ENCODE peak calls at places on chromosomes 5 and 9, in five cellular contexts. V is MM.1S, T is fibroblast of the aortic adventitia, Y is NCI-H69, S is left lung. L is an unnamed sample.

GRCh38 chr5:164289526-164289925 is 784.1 kb downstream of the MAT2B start:
- DNase-seq in V (no peak), T (peak; percentile 35), Y (no peak), S (no peak), L (peak; percentile 3)

GRCh38 chr5:134142806-134143205 is 28.3 kb downstream of the TCF7 start:
- DNase-seq in V (no peak), T (no peak), Y (no peak), S (peak; percentile 24), L (no peak)

GRCh38 chr5:174446988-174447387 is 277.4 kb upstream of the MSX2 start:
- DNase-seq in V (no peak), T (no peak), Y (no peak), S (no peak), L (no peak)

GRCh38 chr5:81194633-81195333 is 38.3 kb upstream of the CKMT2 start:
- DNase-seq in V (peak; percentile 74), T (peak; percentile 78), Y (peak; percentile 87), S (peak; percentile 74), L (peak; percentile 87)

GRCh38 chr5:117235814-117236213 is 661.2 kb upstream of the SEMA6A start:
- DNase-seq in V (no peak), T (no peak), Y (no peak), S (no peak), L (peak; percentile 1)

GRCh38 chr5:88833371-88834107 is 49.4 kb downstream of the MEF2C start:
- DNase-seq in V (peak; percentile 52), T (peak; percentile 89), Y (peak; percentile 49), S (peak; percentile 55), L (peak; percentile 87)

GRCh38 chr9:87713278-87713989 is 12.5 kb upstream of the CTSL start:
- DNase-seq in V (no peak), T (peak; percentile 98), Y (no peak), S (peak; percentile 92), L (peak; percentile 99)

GRCh38 chr5:20223451-20223850 is 235.5 kb upstream of the CDH18 start:
- DNase-seq in V (no peak), T (no peak), Y (no peak), S (no peak), L (no peak)

GRCh38 chr9:87337335-87338074 is 160.2 kb upstream of the DAPK1 start:
- DNase-seq in V (no peak), T (peak; percentile 52), Y (peak; percentile 32), S (no peak), L (no peak)

GRCh38 chr9:136309101-136309801 is 5.4 kb upstream of the CCDC187 start:
- DNase-seq in V (no peak), T (no peak), Y (peak; percentile 99), S (no peak), L (no peak)